ENCODE peak calls at places on chromosome 18, in nine cellular contexts. H is cardiac muscle cell, K is kidney, J is transverse colon, D is tibial artery, N is endothelial cell of umbilical vein, Z is IMR-90, V is hepatocyte, U is heart left ventricle. I is an unnamed sample. For H3K4me1, the result is how much of the 10 kb centered on the place peaks cover.

GRCh38 chr18:59140287-59140885 is 702 bp downstream of the SEC11C start:
- DNase-seq in H (peak), K (no peak), J (peak), D (no peak), N (peak), Z (peak), V (peak), U (peak), I (no peak)

GRCh38 chr18:12694032-12694431 is 8.5 kb downstream of the CEP76 start:
- DNase-seq in H (no peak), K (no peak), J (no peak), D (no peak), N (no peak), Z (no peak), V (no peak), U (no peak), I (no peak)

GRCh38 chr18:46264255-46264654 is 160.1 kb downstream of the HAUS1 start:
- DNase-seq in H (peak), K (no peak), J (no peak), D (no peak), N (peak), Z (no peak), V (peak), U (no peak), I (no peak)

GRCh38 chr18:13611616-13612110 is 114.7 kb downstream of the FAM210A start:
- DNase-seq in H (peak), K (peak), J (no peak), D (peak), N (peak), Z (peak), V (peak), U (peak), I (no peak)

GRCh38 chr18:26487437-26487836 is 60.9 kb downstream of the KCTD1 start:
- DNase-seq in H (peak), K (no peak), J (no peak), D (no peak), N (no peak), Z (no peak), V (peak), U (no peak), I (no peak)

GRCh38 chr18:39872566-39872965 is 2082.5 kb upstream of the PIK3C3 start:
- DNase-seq in H (no peak), K (no peak), J (no peak), D (no peak), N (no peak), Z (no peak), V (no peak), U (no peak), I (no peak)

GRCh38 chr18:68507781-68508180 is 207.1 kb downstream of the TMX3 start:
- DNase-seq in H (peak), K (no peak), J (no peak), D (no peak), N (no peak), Z (peak), V (no peak), U (no peak), I (no peak)

GRCh38 chr18:43588838-43589237 is 311.5 kb upstream of the SYT4 start:
- DNase-seq in H (no peak), K (peak), J (no peak), D (no peak), N (no peak), Z (no peak), V (no peak), U (no peak), I (no peak)

GRCh38 chr18:58896734-58897508 is 32.2 kb downstream of the ZNF532 start:
- DNase-seq in H (no peak), K (no peak), J (no peak), D (no peak), N (no peak), Z (no peak), V (no peak), U (no peak), I (peak)

GRCh38 chr18:11980148-11980554 is 1.2 kb upstream of the IMPA2 start:
- DNase-seq in H (no peak), K (no peak), J (no peak), D (no peak), N (no peak), Z (peak), V (peak), U (no peak), I (no peak)

GRCh38 chr18:12317664-12318333 is 9.8 kb downstream of the TUBB6 start:
- DNase-seq in H (peak), K (no peak), J (no peak), D (no peak), N (no peak), Z (peak), V (no peak), U (no peak), I (peak)

GRCh38 chr18:34624551-34624950 is 85.5 kb upstream of the DTNA start:
- DNase-seq in H (no peak), K (no peak), J (no peak), D (no peak), N (peak), Z (peak), V (no peak), U (no peak), I (no peak)

GRCh38 chr18:68454511-68455228 is 260.2 kb downstream of the TMX3 start:
- DNase-seq in H (peak), K (no peak), J (no peak), D (no peak), N (no peak), Z (peak), V (peak), U (no peak), I (no peak)

GRCh38 chr18:76752400-76752799 is 70.0 kb upstream of the ZNF236 start:
- DNase-seq in H (no peak), K (no peak), J (no peak), D (no peak), N (no peak), Z (no peak), V (no peak), U (no peak), I (no peak)

GRCh38 chr18:54528942-54529376 is 62.1 kb upstream of the DYNAP start:
- DNase-seq in H (no peak), K (no peak), J (no peak), D (no peak), N (no peak), Z (no peak), V (no peak), U (no peak), I (no peak)

GRCh38 chr18:3603460-3604259 is 153.7 kb downstream of the TGIF1 start:
- DNase-seq in H (peak), K (no peak), J (no peak), D (no peak), N (peak), Z (peak), V (peak), U (no peak), I (peak)

GRCh38 chr18:24019641-24020331 is 5.2 kb downstream of the TTC39C start:
- DNase-seq in H (no peak), K (no peak), J (no peak), D (no peak), N (no peak), Z (no peak), V (no peak), U (no peak), I (peak)

GRCh38 chr18:24024425-24024824 is 9.9 kb downstream of the TTC39C start:
- DNase-seq in H (no peak), K (no peak), J (no peak), D (no peak), N (no peak), Z (no peak), V (no peak), U (no peak), I (no peak)

GRCh38 chr18:24023185-24023814 is 8.7 kb downstream of the TTC39C start:
- DNase-seq in H (no peak), K (no peak), J (no peak), D (no peak), N (no peak), Z (no peak), V (peak), U (no peak), I (no peak)

GRCh38 chr18:24022141-24022540 is 7.6 kb downstream of the TTC39C start:
- DNase-seq in H (peak), K (no peak), J (no peak), D (no peak), N (no peak), Z (peak), V (no peak), U (no peak), I (no peak)

GRCh38 chr18:24021505-24021904 is 7.0 kb downstream of the TTC39C start:
- DNase-seq in H (peak), K (no peak), J (no peak), D (no peak), N (no peak), Z (no peak), V (no peak), U (no peak), I (no peak)
- H3K4me1 ChIP-seq in H (under half), K (under half), J (under half), D (under half), N (under half), Z (under half), V (under half), U (under half), I (half or more)

GRCh38 chr18:49023281-49023937 is 72.6 kb upstream of the SMAD7 start:
- DNase-seq in H (no peak), K (no peak), J (peak), D (peak), N (no peak), Z (no peak), V (no peak), U (peak), I (peak)
- H3K27ac ChIP-seq in H (no peak), K (no peak), J (no peak), D (no peak), N (no peak), Z (no peak), V (no peak), U (no peak), I (peak)

GRCh38 chr18:78073275-78073674 is 823.6 kb downstream of the GALR1 start:
- DNase-seq in H (peak), K (no peak), J (no peak), D (no peak), N (no peak), Z (no peak), V (peak), U (no peak), I (no peak)
- TF ChIP-seq CTCF in H (no peak), K (peak), J (no peak), D (no peak), N (no peak), Z (no peak), V (peak), U (no peak), I (peak)

GRCh38 chr18:57794951-57795728 is 8.0 kb downstream of the ATP8B1 start:
- DNase-seq in H (no peak), K (no peak), J (peak), D (no peak), N (no peak), Z (no peak), V (no peak), U (no peak), I (no peak)
- H3K4me1 ChIP-seq in H (under half), K (under half), J (under half), D (under half), N (under half), Z (under half), V (under half), U (half or more), I (under half)

I was measured in OCI-LY7.